ENCODE peak calls at places on chromosomes 5 and 9, in six cellular contexts. One of them, this sample, is unnamed.
A peak's percentile ranks its signal among the peaks of the same experiment; 100 is the strongest.

GRCh38 chr5:138603521-138603920 is 28.3 kb upstream of the HSPA9 start:
- DNase-seq in Peyer's patch: no peak
- DNase-seq in CD8-positive, alpha-beta T cell: no peak
- DNase-seq in PC-3: no peak
- DNase-seq in A549: no peak
- DNase-seq in transverse colon: no peak
- DNase-seq in this sample: no peak

GRCh38 chr5:57452885-57453284 is 29.7 kb downstream of the ACTBL2 start:
- DNase-seq in Peyer's patch: no peak
- DNase-seq in transverse colon: no peak
- DNase-seq in CD8-positive, alpha-beta T cell: no peak
- DNase-seq in A549: no peak
- DNase-seq in PC-3: no peak
- DNase-seq in this sample: no peak

GRCh38 chr9:132164604-132165362 is 2.9 kb downstream of the NTNG2 start:
- DNase-seq in CD8-positive, alpha-beta T cell: no peak
- DNase-seq in transverse colon: peak; percentile 15
- DNase-seq in PC-3: no peak
- DNase-seq in A549: no peak
- DNase-seq in Peyer's patch: no peak
- DNase-seq in this sample: no peak

GRCh38 chr5:38208782-38209378 is 49.5 kb upstream of the EGFLAM start:
- DNase-seq in transverse colon: no peak
- DNase-seq in Peyer's patch: no peak
- DNase-seq in A549: peak; percentile 19
- DNase-seq in PC-3: peak; percentile 74
- DNase-seq in CD8-positive, alpha-beta T cell: no peak
- DNase-seq in this sample: no peak

GRCh38 chr5:75847561-75848021 is 130.4 kb upstream of the POC5 start:
- DNase-seq in Peyer's patch: no peak
- DNase-seq in PC-3: no peak
- DNase-seq in transverse colon: no peak
- DNase-seq in CD8-positive, alpha-beta T cell: no peak
- DNase-seq in A549: no peak
- DNase-seq in this sample: no peak

GRCh38 chr5:81044868-81045267 is 84.7 kb downstream of the RASGRF2 start:
- DNase-seq in A549: no peak
- DNase-seq in CD8-positive, alpha-beta T cell: no peak
- DNase-seq in transverse colon: no peak
- DNase-seq in Peyer's patch: no peak
- DNase-seq in PC-3: no peak
- DNase-seq in this sample: no peak

GRCh38 chr5:166581827-166582226 is 1709.6 kb upstream of the WWC1 start:
- DNase-seq in Peyer's patch: no peak
- DNase-seq in A549: no peak
- DNase-seq in PC-3: no peak
- DNase-seq in transverse colon: no peak
- DNase-seq in CD8-positive, alpha-beta T cell: no peak
- DNase-seq in this sample: no peak

GRCh38 chr5:152592416-152592815 is 187.3 kb upstream of the NMUR2 start:
- DNase-seq in PC-3: peak; percentile 3
- DNase-seq in Peyer's patch: no peak
- DNase-seq in A549: no peak
- DNase-seq in transverse colon: no peak
- DNase-seq in CD8-positive, alpha-beta T cell: no peak
- DNase-seq in this sample: no peak

GRCh38 chr5:174937201-174938130 is 213.1 kb downstream of the MSX2 start:
- DNase-seq in A549: no peak
- DNase-seq in Peyer's patch: no peak
- DNase-seq in PC-3: no peak
- DNase-seq in CD8-positive, alpha-beta T cell: no peak
- DNase-seq in transverse colon: no peak
- DNase-seq in this sample: no peak

GRCh38 chr9:126984969-126985368 is 70.4 kb downstream of the RALGPS1 start:
- DNase-seq in A549: no peak
- DNase-seq in CD8-positive, alpha-beta T cell: no peak
- DNase-seq in Peyer's patch: no peak
- DNase-seq in transverse colon: peak; percentile 23
- DNase-seq in PC-3: peak; percentile 75
- DNase-seq in this sample: no peak

GRCh38 chr5:179418972-179419371 is 73.7 kb upstream of the ADAMTS2 start:
- DNase-seq in PC-3: no peak
- DNase-seq in CD8-positive, alpha-beta T cell: no peak
- DNase-seq in transverse colon: no peak
- DNase-seq in A549: no peak
- DNase-seq in Peyer's patch: no peak
- DNase-seq in this sample: no peak

GRCh38 chr5:34803974-34804373 is 35.0 kb upstream of the TTC23L start:
- DNase-seq in CD8-positive, alpha-beta T cell: no peak
- DNase-seq in transverse colon: no peak
- DNase-seq in A549: no peak
- DNase-seq in PC-3: no peak
- DNase-seq in Peyer's patch: no peak
- DNase-seq in this sample: no peak

GRCh38 chr9:13627071-13627470 is 347.6 kb upstream of the MPDZ start:
- DNase-seq in CD8-positive, alpha-beta T cell: no peak
- DNase-seq in Peyer's patch: no peak
- DNase-seq in transverse colon: no peak
- DNase-seq in PC-3: no peak
- DNase-seq in A549: no peak
- DNase-seq in this sample: no peak

GRCh38 chr9:72667181-72667580 is 145.8 kb downstream of the TMC1 start:
- DNase-seq in A549: no peak
- DNase-seq in CD8-positive, alpha-beta T cell: no peak
- DNase-seq in PC-3: no peak
- DNase-seq in transverse colon: no peak
- DNase-seq in Peyer's patch: no peak
- DNase-seq in this sample: no peak

GRCh38 chr9:135990468-135991429 is 29.6 kb upstream of the UBAC1 start:
- DNase-seq in transverse colon: peak; percentile 41
- DNase-seq in CD8-positive, alpha-beta T cell: peak; percentile 58
- DNase-seq in PC-3: peak; percentile 21
- DNase-seq in A549: no peak
- DNase-seq in Peyer's patch: peak; percentile 66
- DNase-seq in this sample: peak; percentile 70

GRCh38 chr9:121878208-121878835 is 214.8 kb downstream of the TTLL11 start:
- DNase-seq in transverse colon: no peak
- DNase-seq in CD8-positive, alpha-beta T cell: no peak
- DNase-seq in Peyer's patch: no peak
- DNase-seq in PC-3: no peak
- DNase-seq in A549: no peak
- DNase-seq in this sample: no peak

GRCh38 chr9:109914280-109915027 is 134.5 kb downstream of the PALM2AKAP2 start:
- DNase-seq in A549: no peak
- DNase-seq in CD8-positive, alpha-beta T cell: peak; percentile 15
- DNase-seq in Peyer's patch: no peak
- DNase-seq in transverse colon: peak; percentile 22
- DNase-seq in PC-3: peak; percentile 43
- DNase-seq in this sample: no peak

GRCh38 chr9:6827370-6827949 is 69.7 kb downstream of the KDM4C start:
- DNase-seq in Peyer's patch: no peak
- DNase-seq in CD8-positive, alpha-beta T cell: no peak
- DNase-seq in transverse colon: no peak
- DNase-seq in PC-3: peak; percentile 79
- DNase-seq in A549: peak; percentile 51
- DNase-seq in this sample: no peak

GRCh38 chr5:171893290-171893890 is 107.8 kb downstream of the SMIM23 start:
- DNase-seq in transverse colon: no peak
- DNase-seq in PC-3: no peak
- DNase-seq in CD8-positive, alpha-beta T cell: no peak
- DNase-seq in Peyer's patch: no peak
- DNase-seq in A549: no peak
- DNase-seq in this sample: no peak

DNA sequence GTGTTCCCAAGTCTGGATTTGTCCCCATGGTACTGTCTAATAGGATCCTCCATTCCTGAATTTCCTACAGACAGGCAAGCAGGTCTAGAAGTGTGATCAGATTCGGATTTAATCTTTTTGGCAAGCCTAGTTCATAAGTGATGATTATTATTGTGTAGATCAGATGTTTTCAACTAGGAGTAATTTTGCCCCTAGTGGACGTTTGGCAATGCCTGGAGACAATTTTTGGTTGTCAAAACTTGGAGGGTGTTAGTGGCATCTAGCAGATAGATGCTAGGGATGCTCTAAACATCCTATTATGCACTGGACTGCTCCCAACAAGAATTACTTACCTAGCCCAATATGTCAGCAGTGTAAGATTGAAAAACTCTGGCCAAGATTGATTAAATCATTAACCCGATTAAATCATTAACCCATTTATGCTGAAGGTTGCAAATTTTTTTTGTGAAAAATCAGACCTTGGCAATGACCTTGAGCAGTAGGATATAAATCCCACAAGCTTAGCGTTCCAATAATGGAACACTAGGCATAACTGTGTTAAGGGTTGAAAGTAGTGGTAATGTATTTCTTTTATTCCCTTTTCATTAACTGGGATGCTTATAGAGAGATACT is 28.2 kb downstream of the TCERG1 start:
- DNase-seq in PC-3: peak; percentile 37
- DNase-seq in Peyer's patch: no peak
- DNase-seq in transverse colon: no peak
- DNase-seq in CD8-positive, alpha-beta T cell: no peak
- DNase-seq in A549: no peak
- DNase-seq in this sample: no peak
- TF ChIP-seq CTCF in PC-3: peak; percentile 67
- TF ChIP-seq CTCF in Peyer's patch: no peak
- TF ChIP-seq CTCF in transverse colon: peak; percentile 5
- TF ChIP-seq CTCF in CD8-positive, alpha-beta T cell: peak; percentile 19
- TF ChIP-seq CTCF in A549: no peak
- TF ChIP-seq CTCF in this sample: no peak

GRCh38 chr5:67042586-67043133 is 153.9 kb downstream of the CD180 start:
- DNase-seq in CD8-positive, alpha-beta T cell: no peak
- DNase-seq in Peyer's patch: no peak
- DNase-seq in A549: no peak
- DNase-seq in transverse colon: no peak
- DNase-seq in PC-3: no peak
- DNase-seq in this sample: no peak
- H3K4me1 ChIP-seq in CD8-positive, alpha-beta T cell: no peaks in the 10 kb centered on the region
- H3K4me1 ChIP-seq in Peyer's patch: no peaks in the 10 kb centered on the region
- H3K4me1 ChIP-seq in A549: no peaks in the 10 kb centered on the region
- H3K4me1 ChIP-seq in transverse colon: peaks cover 30% of the 10 kb centered on the region
- H3K4me1 ChIP-seq in PC-3: peaks cover 18% of the 10 kb centered on the region
- H3K4me1 ChIP-seq in this sample: no peaks in the 10 kb centered on the region

DNA sequence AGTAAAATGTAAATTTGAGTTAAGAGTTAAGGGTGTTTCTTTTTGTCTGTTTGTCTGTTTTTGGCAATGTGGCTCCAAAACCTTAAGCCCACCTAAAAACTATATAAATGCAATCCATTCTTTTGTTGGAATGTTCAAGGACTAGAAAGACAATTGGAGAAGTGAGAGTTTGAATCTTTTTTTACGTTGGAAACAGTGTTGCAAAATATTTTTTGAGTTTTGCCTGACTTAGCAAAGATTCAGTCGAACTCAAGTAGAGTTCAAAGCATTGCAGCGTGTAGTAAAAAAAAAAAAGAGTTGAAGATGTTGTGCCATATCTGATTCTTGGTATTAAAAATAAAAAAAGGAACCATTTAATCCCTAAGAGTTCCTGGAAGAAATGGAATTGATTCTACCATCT is 915 bp downstream of the SYK start:
- DNase-seq in CD8-positive, alpha-beta T cell: no peak
- DNase-seq in A549: no peak
- DNase-seq in PC-3: no peak
- DNase-seq in Peyer's patch: no peak
- DNase-seq in transverse colon: no peak
- DNase-seq in this sample: no peak
- H3K4me3 ChIP-seq in CD8-positive, alpha-beta T cell: no peak overlapping the region
- H3K4me3 ChIP-seq in A549: no peak overlapping the region
- H3K4me3 ChIP-seq in PC-3: peak overlapping the region; percentile 83
- H3K4me3 ChIP-seq in Peyer's patch: peak overlapping the region; percentile 66
- H3K4me3 ChIP-seq in transverse colon: peak overlapping the region; percentile 35
- H3K4me3 ChIP-seq in this sample: peak overlapping the region; percentile 43

DNA sequence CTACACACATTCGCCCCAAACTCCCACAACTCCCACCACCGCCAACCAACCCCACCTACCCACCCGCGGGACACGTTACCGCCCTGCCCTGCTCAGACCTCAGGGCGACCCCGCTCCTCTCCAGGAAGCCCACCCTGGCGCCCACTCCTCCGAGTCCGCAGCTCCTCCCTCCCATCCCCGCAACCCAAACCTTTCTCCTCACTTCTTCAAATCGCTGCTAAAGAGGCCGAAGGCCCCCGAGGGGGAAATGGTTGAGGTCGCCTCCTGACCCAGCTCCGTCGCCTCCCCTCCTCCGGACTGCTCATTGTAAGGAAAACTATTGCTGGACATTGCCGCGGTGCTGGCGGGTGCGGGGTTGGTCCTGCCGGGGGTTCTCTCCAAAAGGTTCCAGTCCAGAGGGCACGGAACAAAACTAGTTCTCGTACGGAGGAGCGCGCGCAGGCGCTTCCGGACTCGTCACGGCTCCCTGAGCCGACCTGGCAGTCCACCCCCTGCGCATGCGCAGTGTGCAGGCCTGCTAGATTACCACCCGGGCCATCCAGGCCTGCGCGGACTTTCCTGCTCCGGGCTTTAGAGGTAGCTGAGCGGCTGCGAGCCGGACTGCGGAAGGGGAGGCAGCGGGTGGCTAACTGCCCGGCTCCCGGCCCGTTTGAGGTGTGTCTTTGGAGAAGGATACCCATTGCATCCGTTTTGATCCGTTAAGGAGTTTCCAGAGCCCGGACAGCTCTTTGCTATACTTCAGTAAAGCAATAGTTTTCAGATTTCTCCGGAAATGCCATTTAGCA is at the start of gene AP3B1:
- DNase-seq in A549: peak; percentile 92
- DNase-seq in Peyer's patch: peak; percentile 99
- DNase-seq in CD8-positive, alpha-beta T cell: peak; percentile 98
- DNase-seq in PC-3: peak; percentile 98
- DNase-seq in transverse colon: peak; percentile 99
- DNase-seq in this sample: peak; percentile 100
- TF ChIP-seq CTCF in A549: no peak
- TF ChIP-seq CTCF in Peyer's patch: no peak
- TF ChIP-seq CTCF in CD8-positive, alpha-beta T cell: no peak
- TF ChIP-seq CTCF in PC-3: no peak
- TF ChIP-seq CTCF in transverse colon: no peak
- TF ChIP-seq CTCF in this sample: no peak

DNA sequence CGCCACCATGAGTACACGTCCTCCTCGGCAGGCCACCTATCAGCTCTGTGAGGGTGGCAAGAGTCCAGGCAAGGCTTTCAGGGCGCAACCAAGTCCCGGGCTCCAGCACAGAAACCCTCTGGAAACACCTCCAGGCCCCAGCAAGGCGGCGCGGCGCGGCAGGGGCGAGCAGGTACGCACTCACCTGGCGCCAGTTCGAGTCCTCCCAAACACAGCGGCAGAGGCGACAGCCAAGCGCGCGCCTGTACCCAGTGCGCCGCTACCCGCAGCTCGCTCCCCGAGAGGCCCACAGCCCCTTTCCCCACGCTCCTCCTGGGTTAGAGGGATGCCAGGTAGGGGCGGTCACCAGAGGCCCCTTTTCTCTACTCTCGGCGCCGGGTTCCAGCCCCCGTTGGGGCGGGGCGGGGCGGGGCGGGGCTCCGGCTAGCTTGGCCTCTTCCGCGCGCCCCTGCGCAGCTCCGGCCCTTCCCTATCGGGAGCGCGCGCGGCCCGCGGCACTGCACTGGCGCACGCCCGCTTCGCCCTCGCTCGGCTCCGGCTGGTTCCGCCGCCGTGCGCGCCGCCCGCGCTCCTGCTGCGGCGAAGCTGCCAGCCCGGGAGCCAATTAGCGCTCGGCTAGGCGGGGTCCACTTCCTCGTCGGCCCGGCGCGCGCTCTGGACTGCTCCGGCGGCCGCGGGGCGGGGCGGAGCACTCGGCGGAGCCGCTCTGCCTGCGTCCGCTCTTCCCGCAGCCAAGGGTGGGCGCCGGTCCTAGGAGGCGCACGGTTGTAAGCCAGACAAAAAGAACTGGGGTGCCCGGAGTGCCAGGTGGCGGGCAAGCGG is at the start of the genes NMRK1 and OSTF1:
- DNase-seq in transverse colon: peak; percentile 97
- DNase-seq in A549: peak; percentile 92
- DNase-seq in CD8-positive, alpha-beta T cell: peak; percentile 96
- DNase-seq in PC-3: peak; percentile 91
- DNase-seq in Peyer's patch: peak; percentile 97
- DNase-seq in this sample: peak; percentile 98
- H3K4me1 ChIP-seq in transverse colon: peaks cover 55% of the 10 kb centered on the region
- H3K4me1 ChIP-seq in A549: peaks cover 8% of the 10 kb centered on the region
- H3K4me1 ChIP-seq in CD8-positive, alpha-beta T cell: peaks cover 52% of the 10 kb centered on the region
- H3K4me1 ChIP-seq in PC-3: peaks cover 11% of the 10 kb centered on the region
- H3K4me1 ChIP-seq in Peyer's patch: no peaks in the 10 kb centered on the region
- H3K4me1 ChIP-seq in this sample: peaks cover 2% of the 10 kb centered on the region